ENCODE peak calls at places on chromosomes 13 and 19, in ten cellular contexts. L, B, G, J, R, V, O, D, N and T are unnamed samples.

GRCh38 chr13:58884810-58885209 is 1253.3 kb downstream of the PCDH17 start:
- DNase-seq in L (no peak), B (peak; percentile 5), G (no peak), J (no peak), R (no peak), V (no peak), O (no peak), D (no peak), N (no peak), T (no peak)

GRCh38 chr19:51342631-51343569 is 961 bp upstream of the VSIG10L start:
- DNase-seq in L (no peak), B (no peak), G (no peak), J (no peak), R (no peak), V (no peak), O (no peak), D (no peak), N (no peak), T (no peak)

GRCh38 chr13:27130223-27131015 is 41.2 kb downstream of the USP12 start:
- DNase-seq in L (no peak), B (no peak), G (no peak), J (no peak), R (no peak), V (no peak), O (peak; percentile 74), D (no peak), N (no peak), T (no peak)

GRCh38 chr19:390386-391198 is 18.4 kb downstream of the C2CD4C start:
- DNase-seq in L (no peak), B (no peak), G (no peak), J (peak; percentile 33), R (no peak), V (no peak), O (no peak), D (no peak), N (no peak), T (no peak)

GRCh38 chr13:31044658-31045620 is 112.5 kb downstream of the TEX26 start:
- DNase-seq in L (no peak), B (no peak), G (no peak), J (no peak), R (no peak), V (peak; percentile 16), O (no peak), D (no peak), N (no peak), T (no peak)

GRCh38 chr13:81480634-81481033 is 1139.7 kb upstream of the SPRY2 start:
- DNase-seq in L (no peak), B (no peak), G (no peak), J (no peak), R (no peak), V (no peak), O (no peak), D (no peak), N (no peak), T (no peak)

GRCh38 chr19:47111682-47112165 is 1.9 kb downstream of the ZC3H4 start:
- DNase-seq in L (no peak), B (no peak), G (no peak), J (no peak), R (no peak), V (no peak), O (no peak), D (no peak), N (no peak), T (no peak)

GRCh38 chr19:56092685-56093631 is 28.1 kb downstream of the ZNF787 start:
- DNase-seq in L (no peak), B (no peak), G (no peak), J (no peak), R (no peak), V (no peak), O (no peak), D (no peak), N (peak; percentile 58), T (no peak)

GRCh38 chr13:23876265-23876664 is 12.9 kb downstream of the MIPEP start:
- DNase-seq in L (no peak), B (peak; percentile 46), G (no peak), J (no peak), R (no peak), V (no peak), O (no peak), D (no peak), N (no peak), T (no peak)

GRCh38 chr19:40103600-40103999 is 12.9 kb upstream of the ZNF780A start:
- DNase-seq in L (no peak), B (no peak), G (no peak), J (no peak), R (no peak), V (no peak), O (no peak), D (no peak), N (no peak), T (no peak)

GRCh38 chr19:29961311-29961710 is 19.3 kb downstream of the URI1 start:
- DNase-seq in L (no peak), B (no peak), G (no peak), J (no peak), R (no peak), V (no peak), O (no peak), D (no peak), N (no peak), T (no peak)

GRCh38 chr19:7426986-7427385 is 61.8 kb downstream of the PEX11G start:
- DNase-seq in L (no peak), B (no peak), G (no peak), J (no peak), R (no peak), V (no peak), O (no peak), D (no peak), N (no peak), T (no peak)

GRCh38 chr13:71695662-71696061 is 171.3 kb downstream of the DACH1 start:
- DNase-seq in L (no peak), B (no peak), G (no peak), J (no peak), R (no peak), V (no peak), O (no peak), D (no peak), N (no peak), T (no peak)

GRCh38 chr13:21735621-21736401 is 64.9 kb downstream of the FGF9 start:
- DNase-seq in L (no peak), B (peak; percentile 12), G (no peak), J (no peak), R (no peak), V (no peak), O (no peak), D (peak; percentile 38), N (peak; percentile 20), T (no peak)

GRCh38 chr19:3617463-3617862 is 9.1 kb downstream of the CACTIN start:
- DNase-seq in L (no peak), B (peak; percentile 56), G (no peak), J (no peak), R (peak; percentile 43), V (no peak), O (no peak), D (no peak), N (no peak), T (peak; percentile 52)

GRCh38 chr19:13042443-13043130 is 47.3 kb downstream of the NFIX start:
- DNase-seq in L (no peak), B (no peak), G (no peak), J (no peak), R (no peak), V (no peak), O (no peak), D (no peak), N (no peak), T (no peak)

GRCh38 chr13:100542546-100543156 is 45.9 kb downstream of the GGACT start:
- DNase-seq in L (no peak), B (peak; percentile 61), G (no peak), J (no peak), R (peak; percentile 92), V (peak; percentile 4), O (peak; percentile 25), D (no peak), N (no peak), T (no peak)

GRCh38 chr19:53015159-53015558 is 1.4 kb downstream of the ERVV-1 start:
- DNase-seq in L (no peak), B (no peak), G (no peak), J (no peak), R (no peak), V (no peak), O (no peak), D (no peak), N (no peak), T (no peak)

GRCh38 chr13:43894438-43894837 is 14.7 kb downstream of the LACC1 start:
- DNase-seq in L (no peak), B (peak; percentile 37), G (no peak), J (no peak), R (no peak), V (no peak), O (no peak), D (no peak), N (no peak), T (no peak)

DNA sequence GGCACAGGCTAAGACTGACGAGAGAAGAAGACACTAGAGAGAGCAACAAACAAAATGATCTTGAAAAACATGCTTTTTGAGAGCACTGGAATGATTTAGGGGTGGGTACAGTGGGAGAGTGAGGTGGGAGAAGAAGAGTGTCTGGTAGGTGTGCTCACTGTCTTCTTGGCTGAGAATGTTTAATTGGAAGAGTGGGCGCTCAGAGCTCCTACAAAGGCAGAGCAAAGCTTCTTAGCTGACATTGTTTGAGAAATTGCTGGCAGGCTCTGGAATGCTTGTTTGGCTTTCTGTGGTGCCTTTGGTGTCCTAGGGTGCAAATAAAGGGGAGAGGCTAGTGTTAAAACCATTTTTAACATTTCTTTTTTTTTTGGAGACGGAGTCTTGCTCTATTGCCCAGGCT is 1.5 kb upstream of the LIPE start:
- DNase-seq in L (no peak), B (no peak), G (no peak), J (no peak), R (no peak), V (no peak), O (no peak), D (no peak), N (no peak), T (no peak)
- H3K27me3 ChIP-seq in L (no peaks in the 10 kb centered on the region), B (peaks cover 40% of the 10 kb centered on the region), G (no peaks in the 10 kb centered on the region), J (peaks cover 5% of the 10 kb centered on the region), R (no peaks in the 10 kb centered on the region), V (no peaks in the 10 kb centered on the region), O (peaks cover 2% of the 10 kb centered on the region), D (no peaks in the 10 kb centered on the region), N (no peaks in the 10 kb centered on the region), T (no peaks in the 10 kb centered on the region)

GRCh38 chr19:18108897-18109296 is 11.3 kb downstream of the MAST3 start:
- DNase-seq in L (no peak), B (no peak), G (no peak), J (no peak), R (no peak), V (no peak), O (no peak), D (no peak), N (no peak), T (no peak)
- H3K27ac ChIP-seq in L (no peak overlapping the region), B (no peak overlapping the region), G (peak overlapping the region; percentile 62), J (no peak overlapping the region), R (no peak overlapping the region), V (no peak overlapping the region), O (no peak overlapping the region), D (no peak overlapping the region), N (no peak overlapping the region), T (peak overlapping the region; percentile 87)

GRCh38 chr13:49908637-49909036 is 27.5 kb downstream of the SPRYD7 start:
- DNase-seq in L (no peak), B (peak; percentile 39), G (no peak), J (no peak), R (no peak), V (no peak), O (no peak), D (no peak), N (no peak), T (no peak)
- TF ChIP-seq CTCF in L (no peak), B (peak; percentile 79), G (no peak), J (no peak), R (no peak), V (no peak), O (no peak), D (no peak), N (no peak), T (no peak)

GRCh38 chr19:17948474-17948966 is 15.7 kb downstream of the CCDC124 start:
- DNase-seq in L (no peak), B (peak; percentile 82), G (no peak), J (no peak), R (no peak), V (no peak), O (no peak), D (no peak), N (no peak), T (no peak)
- H3K27me3 ChIP-seq in L (peaks cover 52% of the 10 kb centered on the region), B (peaks cover 49% of the 10 kb centered on the region), G (peaks cover 3% of the 10 kb centered on the region), J (peaks cover 47% of the 10 kb centered on the region), R (peaks cover 49% of the 10 kb centered on the region), V (peaks cover 47% of the 10 kb centered on the region), O (peaks cover 45% of the 10 kb centered on the region), D (peaks cover 31% of the 10 kb centered on the region), N (no peaks in the 10 kb centered on the region), T (peaks cover 17% of the 10 kb centered on the region)